ENCODE peak calls at places on chromosomes 7 and 10, in seven cellular contexts. One of them, this sample, is unnamed.

GRCh38 chr7:55086413-55087201 is 67.8 kb downstream of the EGFR start:
- DNase-seq in GM06990: peak; percentile 56
- DNase-seq in PC-9: peak; percentile 65
- DNase-seq in lung: peak; percentile 45
- DNase-seq in SJSA1: peak; percentile 75
- DNase-seq in effector memory CD4-positive, alpha-beta T cell: no peak
- DNase-seq in BJ: no peak
- DNase-seq in this sample: no peak

GRCh38 chr7:157282141-157282801 is 54.5 kb upstream of the DNAJB6 start:
- DNase-seq in GM06990: no peak
- DNase-seq in PC-9: peak; percentile 76
- DNase-seq in lung: no peak
- DNase-seq in SJSA1: no peak
- DNase-seq in effector memory CD4-positive, alpha-beta T cell: no peak
- DNase-seq in BJ: no peak
- DNase-seq in this sample: no peak

GRCh38 chr10:110076559-110077318 is 69.0 kb downstream of the ADD3 start:
- DNase-seq in GM06990: peak; percentile 55
- DNase-seq in PC-9: peak; percentile 88
- DNase-seq in lung: peak; percentile 59
- DNase-seq in SJSA1: no peak
- DNase-seq in effector memory CD4-positive, alpha-beta T cell: no peak
- DNase-seq in BJ: peak; percentile 81
- DNase-seq in this sample: peak; percentile 93

GRCh38 chr10:92124524-92125168 is 166.2 kb downstream of the CPEB3 start:
- DNase-seq in GM06990: no peak
- DNase-seq in PC-9: peak; percentile 62
- DNase-seq in lung: peak; percentile 44
- DNase-seq in SJSA1: no peak
- DNase-seq in effector memory CD4-positive, alpha-beta T cell: no peak
- DNase-seq in BJ: no peak
- DNase-seq in this sample: no peak

GRCh38 chr7:5143935-5144903 is 45.8 kb upstream of the WIPI2 start:
- DNase-seq in GM06990: peak; percentile 79
- DNase-seq in PC-9: no peak
- DNase-seq in lung: no peak
- DNase-seq in SJSA1: no peak
- DNase-seq in effector memory CD4-positive, alpha-beta T cell: peak; percentile 52
- DNase-seq in BJ: no peak
- DNase-seq in this sample: no peak

GRCh38 chr7:36039671-36040070 is 113.4 kb upstream of the EEPD1 start:
- DNase-seq in GM06990: no peak
- DNase-seq in PC-9: no peak
- DNase-seq in lung: no peak
- DNase-seq in SJSA1: no peak
- DNase-seq in effector memory CD4-positive, alpha-beta T cell: no peak
- DNase-seq in BJ: no peak
- DNase-seq in this sample: no peak

GRCh38 chr7:93622036-93622714 is 47.7 kb upstream of the CALCR start:
- DNase-seq in GM06990: no peak
- DNase-seq in PC-9: no peak
- DNase-seq in lung: no peak
- DNase-seq in SJSA1: no peak
- DNase-seq in effector memory CD4-positive, alpha-beta T cell: no peak
- DNase-seq in BJ: no peak
- DNase-seq in this sample: peak; percentile 41

GRCh38 chr10:131207584-131208532 is 103.7 kb downstream of the TCERG1L start:
- DNase-seq in GM06990: no peak
- DNase-seq in PC-9: no peak
- DNase-seq in lung: no peak
- DNase-seq in SJSA1: no peak
- DNase-seq in effector memory CD4-positive, alpha-beta T cell: no peak
- DNase-seq in BJ: no peak
- DNase-seq in this sample: no peak

GRCh38 chr7:28793383-28793782 is 164.7 kb downstream of the TRIL start:
- DNase-seq in GM06990: no peak
- DNase-seq in PC-9: no peak
- DNase-seq in lung: no peak
- DNase-seq in SJSA1: no peak
- DNase-seq in effector memory CD4-positive, alpha-beta T cell: no peak
- DNase-seq in BJ: no peak
- DNase-seq in this sample: no peak

GRCh38 chr10:132788831-132789219 is 2.9 kb upstream of the NKX6-2 start:
- DNase-seq in GM06990: no peak
- DNase-seq in PC-9: no peak
- DNase-seq in lung: no peak
- DNase-seq in SJSA1: no peak
- DNase-seq in effector memory CD4-positive, alpha-beta T cell: no peak
- DNase-seq in BJ: no peak
- DNase-seq in this sample: no peak

GRCh38 chr7:2939193-2939885 is 95.2 kb upstream of the GNA12 start:
- DNase-seq in GM06990: no peak
- DNase-seq in PC-9: peak; percentile 47
- DNase-seq in lung: no peak
- DNase-seq in SJSA1: no peak
- DNase-seq in effector memory CD4-positive, alpha-beta T cell: no peak
- DNase-seq in BJ: no peak
- DNase-seq in this sample: no peak

GRCh38 chr7:151251328-151251925 is 2.9 kb upstream of the SMARCD3 start:
- DNase-seq in GM06990: no peak
- DNase-seq in PC-9: no peak
- DNase-seq in lung: peak; percentile 64
- DNase-seq in SJSA1: peak; percentile 66
- DNase-seq in effector memory CD4-positive, alpha-beta T cell: no peak
- DNase-seq in BJ: no peak
- DNase-seq in this sample: peak; percentile 47

GRCh38 chr7:23183279-23184012 is 1.6 kb downstream of the NUP42 start:
- DNase-seq in GM06990: no peak
- DNase-seq in PC-9: peak; percentile 34
- DNase-seq in lung: no peak
- DNase-seq in SJSA1: no peak
- DNase-seq in effector memory CD4-positive, alpha-beta T cell: no peak
- DNase-seq in BJ: no peak
- DNase-seq in this sample: peak; percentile 38
- H3K4me3 ChIP-seq in GM06990: peak overlapping the region; percentile 92
- H3K4me3 ChIP-seq in PC-9: peak overlapping the region; percentile 98
- H3K4me3 ChIP-seq in lung: no peak overlapping the region
- H3K4me3 ChIP-seq in SJSA1: no peak overlapping the region
- H3K4me3 ChIP-seq in effector memory CD4-positive, alpha-beta T cell: peak overlapping the region; percentile 80
- H3K4me3 ChIP-seq in BJ: no peak overlapping the region
- H3K4me3 ChIP-seq in this sample: peak overlapping the region; percentile 75

GRCh38 chr7:97752215-97752614 is 20.3 kb downstream of the TAC1 start:
- DNase-seq in GM06990: no peak
- DNase-seq in PC-9: no peak
- DNase-seq in lung: no peak
- DNase-seq in SJSA1: no peak
- DNase-seq in effector memory CD4-positive, alpha-beta T cell: no peak
- DNase-seq in BJ: no peak
- DNase-seq in this sample: no peak

GRCh38 chr7:97748482-97748881 is 16.6 kb downstream of the TAC1 start:
- DNase-seq in GM06990: no peak
- DNase-seq in PC-9: no peak
- DNase-seq in lung: no peak
- DNase-seq in SJSA1: no peak
- DNase-seq in effector memory CD4-positive, alpha-beta T cell: no peak
- DNase-seq in BJ: no peak
- DNase-seq in this sample: no peak

DNA sequence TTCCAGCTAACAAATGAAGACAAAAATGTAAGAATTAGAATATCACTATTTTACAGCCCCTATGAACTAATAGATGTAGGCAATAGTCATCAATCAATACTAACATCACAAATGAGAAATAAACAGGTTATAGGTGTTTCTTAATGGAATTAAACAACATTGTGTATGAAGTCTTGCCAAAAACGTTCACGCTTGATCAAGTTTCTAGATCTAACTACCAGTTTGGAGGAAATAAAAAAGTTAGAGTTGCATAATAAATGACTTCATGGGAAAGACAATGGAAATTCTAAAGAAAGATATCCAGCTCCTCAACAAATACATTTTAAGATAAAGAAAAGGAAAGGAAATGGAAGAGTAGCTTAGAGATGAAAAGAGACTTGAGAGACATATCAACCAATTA is 19.7 kb downstream of the TAC1 start:
- DNase-seq in GM06990: no peak
- DNase-seq in PC-9: no peak
- DNase-seq in lung: no peak
- DNase-seq in SJSA1: no peak
- DNase-seq in effector memory CD4-positive, alpha-beta T cell: no peak
- DNase-seq in BJ: no peak
- DNase-seq in this sample: no peak
- H3K27me3 ChIP-seq in GM06990: no peaks in the 10 kb centered on the region
- H3K27me3 ChIP-seq in PC-9: peaks cover 16% of the 10 kb centered on the region
- H3K27me3 ChIP-seq in lung: no peaks in the 10 kb centered on the region
- H3K27me3 ChIP-seq in SJSA1: no peaks in the 10 kb centered on the region
- H3K27me3 ChIP-seq in effector memory CD4-positive, alpha-beta T cell: no peaks in the 10 kb centered on the region
- H3K27me3 ChIP-seq in BJ: no peaks in the 10 kb centered on the region
- H3K27me3 ChIP-seq in this sample: peaks cover 11% of the 10 kb centered on the region

GRCh38 chr7:130423636-130424035 is 17.2 kb downstream of the CEP41 start:
- DNase-seq in GM06990: no peak
- DNase-seq in PC-9: no peak
- DNase-seq in lung: no peak
- DNase-seq in SJSA1: no peak
- DNase-seq in effector memory CD4-positive, alpha-beta T cell: no peak
- DNase-seq in BJ: no peak
- DNase-seq in this sample: no peak

GRCh38 chr7:130419652-130420051 is 21.2 kb downstream of the CEP41 start:
- DNase-seq in GM06990: no peak
- DNase-seq in PC-9: no peak
- DNase-seq in lung: no peak
- DNase-seq in SJSA1: no peak
- DNase-seq in effector memory CD4-positive, alpha-beta T cell: no peak
- DNase-seq in BJ: no peak
- DNase-seq in this sample: no peak

GRCh38 chr7:130418306-130418705 is 22.5 kb downstream of the CEP41 start:
- DNase-seq in GM06990: no peak
- DNase-seq in PC-9: no peak
- DNase-seq in lung: no peak
- DNase-seq in SJSA1: no peak
- DNase-seq in effector memory CD4-positive, alpha-beta T cell: no peak
- DNase-seq in BJ: no peak
- DNase-seq in this sample: no peak

GRCh38 chr7:130421685-130422084 is 19.1 kb downstream of the CEP41 start:
- DNase-seq in GM06990: no peak
- DNase-seq in PC-9: no peak
- DNase-seq in lung: no peak
- DNase-seq in SJSA1: no peak
- DNase-seq in effector memory CD4-positive, alpha-beta T cell: no peak
- DNase-seq in BJ: no peak
- DNase-seq in this sample: no peak

GRCh38 chr7:130420943-130421578 is 19.8 kb downstream of the CEP41 start:
- DNase-seq in GM06990: no peak
- DNase-seq in PC-9: peak; percentile 44
- DNase-seq in lung: no peak
- DNase-seq in SJSA1: no peak
- DNase-seq in effector memory CD4-positive, alpha-beta T cell: no peak
- DNase-seq in BJ: no peak
- DNase-seq in this sample: no peak
- H3K4me3 ChIP-seq in GM06990: no peak overlapping the region
- H3K4me3 ChIP-seq in PC-9: no peak overlapping the region
- H3K4me3 ChIP-seq in lung: no peak overlapping the region
- H3K4me3 ChIP-seq in SJSA1: no peak overlapping the region
- H3K4me3 ChIP-seq in effector memory CD4-positive, alpha-beta T cell: no peak overlapping the region
- H3K4me3 ChIP-seq in BJ: no peak overlapping the region
- H3K4me3 ChIP-seq in this sample: no peak overlapping the region

DNA sequence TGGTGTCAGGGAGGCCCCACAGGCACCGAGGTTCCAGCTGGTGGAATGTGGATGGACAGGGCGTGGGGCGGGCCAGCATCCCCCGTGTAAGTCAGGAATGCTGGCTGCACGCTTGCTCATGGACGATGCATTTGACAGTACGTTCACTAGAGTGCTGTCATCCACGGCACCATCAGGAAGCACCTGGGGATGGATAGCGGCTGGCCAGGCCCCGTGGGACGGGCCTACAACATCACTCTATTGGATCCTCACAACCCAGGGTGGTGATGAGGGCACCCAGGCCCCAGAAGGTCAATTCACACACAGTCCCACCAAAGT is 63.6 kb downstream of the INSIG1 start:
- DNase-seq in GM06990: no peak
- DNase-seq in PC-9: no peak
- DNase-seq in lung: no peak
- DNase-seq in SJSA1: no peak
- DNase-seq in effector memory CD4-positive, alpha-beta T cell: no peak
- DNase-seq in BJ: no peak
- DNase-seq in this sample: no peak
- H3K27me3 ChIP-seq in GM06990: no peaks in the 10 kb centered on the region
- H3K27me3 ChIP-seq in PC-9: peaks cover 94% of the 10 kb centered on the region
- H3K27me3 ChIP-seq in lung: peaks cover 8% of the 10 kb centered on the region
- H3K27me3 ChIP-seq in SJSA1: peaks cover 76% of the 10 kb centered on the region
- H3K27me3 ChIP-seq in effector memory CD4-positive, alpha-beta T cell: no peaks in the 10 kb centered on the region
- H3K27me3 ChIP-seq in BJ: peaks cover 20% of the 10 kb centered on the region
- H3K27me3 ChIP-seq in this sample: no peaks in the 10 kb centered on the region

DNA sequence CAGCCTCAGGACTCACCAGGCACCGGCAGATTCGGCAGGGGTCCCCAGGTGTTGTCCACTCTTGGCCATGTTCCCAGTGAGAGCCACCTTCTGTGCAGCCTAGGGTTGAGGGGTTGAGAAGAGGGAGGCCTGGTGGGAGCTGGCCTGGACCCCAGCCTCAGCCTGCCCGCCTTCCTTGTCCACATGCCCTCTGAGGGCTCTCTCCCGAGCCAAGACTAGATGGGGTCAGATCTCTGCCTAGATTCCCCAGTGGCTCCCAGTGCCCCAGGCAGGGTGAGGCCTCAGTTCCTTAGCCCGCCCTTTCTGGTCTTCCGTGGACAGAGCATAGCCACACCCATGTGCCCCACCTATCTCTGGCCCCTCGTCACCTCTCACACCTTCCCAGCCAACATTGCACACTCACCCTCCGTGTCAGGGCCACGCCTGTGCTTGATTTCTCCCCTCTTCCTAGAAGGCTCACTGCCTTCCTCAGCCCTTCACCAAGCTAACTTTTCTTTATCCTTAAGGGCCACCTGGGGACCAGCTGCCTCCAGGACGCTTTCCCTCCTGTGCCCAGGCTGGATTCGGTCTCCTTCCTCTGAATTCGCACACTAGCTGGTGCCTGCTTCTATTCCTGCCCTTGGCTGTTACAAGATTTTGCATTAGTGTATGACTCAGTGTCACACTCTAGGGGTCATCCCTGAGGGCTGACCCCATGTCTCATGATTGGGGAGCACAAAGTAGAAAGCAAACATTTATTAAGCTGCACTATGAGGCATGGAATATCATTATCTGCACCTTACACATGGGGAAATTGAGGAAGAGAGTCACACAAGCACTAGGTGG is 7.5 kb downstream of the KCP start:
- DNase-seq in GM06990: no peak
- DNase-seq in PC-9: peak; percentile 63
- DNase-seq in lung: no peak
- DNase-seq in SJSA1: no peak
- DNase-seq in effector memory CD4-positive, alpha-beta T cell: no peak
- DNase-seq in BJ: no peak
- DNase-seq in this sample: no peak
- H3K4me3 ChIP-seq in GM06990: no peak overlapping the region
- H3K4me3 ChIP-seq in PC-9: no peak overlapping the region
- H3K4me3 ChIP-seq in lung: no peak overlapping the region
- H3K4me3 ChIP-seq in SJSA1: no peak overlapping the region
- H3K4me3 ChIP-seq in effector memory CD4-positive, alpha-beta T cell: no peak overlapping the region
- H3K4me3 ChIP-seq in BJ: no peak overlapping the region
- H3K4me3 ChIP-seq in this sample: no peak overlapping the region

DNA sequence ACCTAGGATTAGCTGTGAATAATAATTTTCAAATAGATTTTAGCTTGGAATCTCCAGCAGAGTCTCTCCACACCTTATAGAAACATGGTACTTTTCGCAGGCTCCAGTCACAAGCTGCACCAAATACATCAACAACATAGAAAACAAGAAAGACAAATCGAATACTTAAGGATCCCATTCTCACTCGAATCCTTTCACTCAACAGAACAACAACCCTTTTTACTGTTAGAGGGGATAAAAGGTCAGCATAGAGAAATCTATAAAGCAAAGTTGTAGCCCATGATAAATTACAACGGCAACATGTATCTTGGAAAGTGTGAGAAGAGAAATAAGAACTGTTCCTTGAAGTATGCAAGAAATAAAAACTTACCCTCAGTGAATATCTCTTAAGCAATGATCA is 8.2 kb downstream of the DLX6 start:
- DNase-seq in GM06990: no peak
- DNase-seq in PC-9: no peak
- DNase-seq in lung: no peak
- DNase-seq in SJSA1: no peak
- DNase-seq in effector memory CD4-positive, alpha-beta T cell: no peak
- DNase-seq in BJ: no peak
- DNase-seq in this sample: no peak
- H3K27me3 ChIP-seq in GM06990: peaks cover 3% of the 10 kb centered on the region
- H3K27me3 ChIP-seq in PC-9: peaks cover 64% of the 10 kb centered on the region
- H3K27me3 ChIP-seq in lung: peaks cover 20% of the 10 kb centered on the region
- H3K27me3 ChIP-seq in SJSA1: no peaks in the 10 kb centered on the region
- H3K27me3 ChIP-seq in effector memory CD4-positive, alpha-beta T cell: peaks cover 56% of the 10 kb centered on the region
- H3K27me3 ChIP-seq in BJ: peaks cover 29% of the 10 kb centered on the region
- H3K27me3 ChIP-seq in this sample: no peaks in the 10 kb centered on the region